ENCODE peak calls at places on chromosomes 12 and 14, in four cellular contexts. Q, L, U and F are unnamed samples.

GRCh38 chr12:125065021-125065752 is at the start of gene AACS:
- DNase-seq in Q (peak; percentile 80), L (peak; percentile 49), U (no peak), F (peak; percentile 99)

GRCh38 chr12:40375076-40375475 is 150.3 kb downstream of the LRRK2 start:
- DNase-seq in Q (peak; percentile 37), L (peak; percentile 2), U (no peak), F (no peak)

GRCh38 chr12:104596876-104597833 is 140.4 kb downstream of the CHST11 start:
- DNase-seq in Q (no peak), L (no peak), U (no peak), F (no peak)

GRCh38 chr12:84911331-84912190 is 1.0 kb downstream of the SLC6A15 start:
- DNase-seq in Q (peak; percentile 72), L (no peak), U (no peak), F (peak; percentile 77)

GRCh38 chr14:90061849-90062794 is at the start of gene KCNK13:
- DNase-seq in Q (peak; percentile 14), L (no peak), U (no peak), F (peak; percentile 74)

GRCh38 chr14:55454264-55455151 is 14.1 kb upstream of the TBPL2 start:
- DNase-seq in Q (peak; percentile 55), L (peak; percentile 16), U (no peak), F (peak; percentile 79)

GRCh38 chr12:4824415-4824814 is 85.3 kb upstream of the KCNA1 start:
- DNase-seq in Q (peak; percentile 15), L (no peak), U (no peak), F (no peak)

GRCh38 chr12:127113945-127114344 is 1153.0 kb upstream of the TMEM132C start:
- DNase-seq in Q (no peak), L (no peak), U (no peak), F (no peak)

GRCh38 chr14:92973265-92973797 is 50.4 kb downstream of the CHGA start:
- DNase-seq in Q (peak; percentile 49), L (peak; percentile 23), U (no peak), F (peak; percentile 74)

GRCh38 chr12:49294086-49294803 is 702 bp upstream of the PRPH start:
- DNase-seq in Q (no peak), L (no peak), U (no peak), F (peak; percentile 61)

GRCh38 chr12:68222336-68222735 is 3.3 kb downstream of the IL26 start:
- DNase-seq in Q (no peak), L (no peak), U (no peak), F (no peak)

GRCh38 chr12:96395236-96395635 is 5.0 kb downstream of the CDK17 start:
- DNase-seq in Q (no peak), L (peak; percentile 12), U (no peak), F (no peak)

GRCh38 chr14:68695326-68695768 is 97.5 kb downstream of the ZFP36L1 start:
- DNase-seq in Q (peak; percentile 92), L (peak; percentile 43), U (peak; percentile 80), F (no peak)

GRCh38 chr12:9925746-9926393 is 6.3 kb downstream of the CLEC2A start:
- DNase-seq in Q (peak; percentile 50), L (peak; percentile 9), U (no peak), F (peak; percentile 7)

GRCh38 chr12:41459815-41460214 is 271.7 kb downstream of the PDZRN4 start:
- DNase-seq in Q (no peak), L (no peak), U (no peak), F (no peak)

GRCh38 chr12:6230321-6231110 is 30.3 kb downstream of the CD9 start:
- DNase-seq in Q (no peak), L (peak; percentile 92), U (peak; percentile 69), F (no peak)
- TF ChIP-seq PBX3 in Q (no peak), L (no peak), U (no peak), F (no peak)

GRCh38 chr14:61218765-61219164 is 62.4 kb downstream of the TMEM30B start:
- DNase-seq in Q (no peak), L (no peak), U (no peak), F (peak; percentile 16)
- TF ChIP-seq PBX3 in Q (no peak), L (no peak), U (no peak), F (no peak)

DNA sequence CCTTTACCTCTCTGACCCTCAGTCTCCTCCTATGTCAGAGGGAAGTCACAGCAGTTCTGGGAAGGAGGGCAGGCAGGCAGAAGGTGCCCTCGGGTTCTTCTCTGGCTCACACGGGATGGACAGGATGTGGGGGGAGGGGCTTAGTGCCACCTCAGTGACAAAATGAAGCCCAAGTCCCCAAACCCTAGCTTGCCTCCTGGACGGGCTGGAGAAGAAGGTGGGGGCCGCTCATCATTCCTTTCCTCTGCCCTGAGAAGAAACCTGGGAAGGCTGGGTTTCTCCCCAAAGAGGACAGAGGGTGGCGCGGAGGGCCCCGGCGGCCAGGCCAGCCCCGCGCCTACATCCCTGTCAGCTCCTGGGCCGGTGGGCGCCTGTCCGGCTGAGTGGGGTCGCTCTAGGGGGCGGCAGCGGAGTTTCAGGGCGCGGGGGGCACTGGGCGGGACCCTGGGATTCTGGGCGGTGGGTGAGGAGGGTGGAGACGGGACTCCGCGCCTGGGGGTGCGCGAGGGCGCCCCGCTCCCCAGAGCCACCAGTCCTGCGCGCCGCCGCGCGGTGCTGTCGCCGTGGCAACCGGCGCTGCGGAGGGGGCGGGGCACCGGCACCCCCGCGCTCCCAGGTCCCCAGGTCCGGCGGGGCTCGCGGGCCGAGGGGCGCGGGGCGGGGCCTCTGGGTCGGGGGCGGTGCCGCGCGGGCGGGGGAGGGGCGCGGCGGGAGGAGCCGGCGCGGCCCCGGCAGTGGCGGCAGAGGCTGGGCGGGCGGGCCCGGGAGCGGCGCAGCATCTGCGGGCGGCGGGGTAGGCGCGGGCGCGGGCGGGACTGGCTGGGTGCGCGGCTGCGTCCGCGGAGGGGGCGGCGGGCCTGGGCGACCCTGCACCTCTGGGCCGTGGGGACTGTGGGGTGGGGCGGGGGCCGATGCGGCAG is at the start of gene TMEM121:
- DNase-seq in Q (peak; percentile 46), L (no peak), U (no peak), F (peak; percentile 93)
- TF ChIP-seq PBX3 in Q (no peak), L (no peak), U (no peak), F (no peak)

DNA sequence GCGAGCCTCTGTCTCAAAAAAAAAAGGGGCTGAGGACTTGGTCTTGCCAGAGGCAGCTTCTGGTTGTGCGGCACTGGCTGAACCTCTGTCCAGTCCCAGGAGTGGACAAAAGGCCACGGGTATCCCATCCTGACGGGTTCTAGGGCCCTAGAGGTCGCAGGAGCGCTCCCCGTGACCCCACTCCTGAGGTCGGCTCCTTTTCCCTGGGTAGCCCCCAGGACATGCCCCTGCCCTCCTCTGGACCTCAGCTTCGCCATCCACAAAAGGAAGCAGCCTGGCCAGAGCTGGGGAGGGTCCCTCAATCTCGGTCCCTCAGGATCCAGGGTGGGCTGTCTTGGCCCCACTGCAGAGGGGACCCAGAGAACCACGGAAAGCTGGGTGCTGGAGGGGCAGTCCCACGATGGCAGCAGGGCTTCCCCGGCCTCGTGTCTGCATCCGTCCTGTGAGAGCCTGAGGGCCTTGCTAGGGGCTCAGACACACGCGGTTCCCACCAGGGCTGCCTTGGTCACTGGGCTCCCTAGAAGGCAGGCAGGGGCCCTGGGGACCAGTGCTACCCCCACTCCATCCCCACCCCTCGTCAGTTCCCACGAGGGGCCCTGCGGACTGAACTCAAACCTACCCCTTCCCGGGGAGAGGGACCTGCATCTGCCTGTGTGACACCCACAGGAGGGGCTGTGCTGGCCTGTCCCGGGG is 31.1 kb downstream of the ASCL4 start:
- DNase-seq in Q (no peak), L (no peak), U (no peak), F (no peak)
- TF ChIP-seq PBX3 in Q (no peak), L (no peak), U (no peak), F (no peak)

GRCh38 chr12:99767809-99768208 is 120.3 kb downstream of the GARIN6 start:
- DNase-seq in Q (peak; percentile 46), L (no peak), U (no peak), F (no peak)
- TF ChIP-seq PBX3 in Q (no peak), L (no peak), U (no peak), F (no peak)

GRCh38 chr14:54166049-54166950 is 209.7 kb upstream of the BMP4 start:
- DNase-seq in Q (no peak), L (no peak), U (no peak), F (no peak)

GRCh38 chr14:54172114-54172513 is 215.5 kb upstream of the BMP4 start:
- DNase-seq in Q (no peak), L (no peak), U (no peak), F (no peak)

GRCh38 chr14:54168489-54168888 is 211.9 kb upstream of the BMP4 start:
- DNase-seq in Q (no peak), L (no peak), U (no peak), F (no peak)

GRCh38 chr14:54170301-54170700 is 213.7 kb upstream of the BMP4 start:
- DNase-seq in Q (no peak), L (no peak), U (no peak), F (no peak)

DNA sequence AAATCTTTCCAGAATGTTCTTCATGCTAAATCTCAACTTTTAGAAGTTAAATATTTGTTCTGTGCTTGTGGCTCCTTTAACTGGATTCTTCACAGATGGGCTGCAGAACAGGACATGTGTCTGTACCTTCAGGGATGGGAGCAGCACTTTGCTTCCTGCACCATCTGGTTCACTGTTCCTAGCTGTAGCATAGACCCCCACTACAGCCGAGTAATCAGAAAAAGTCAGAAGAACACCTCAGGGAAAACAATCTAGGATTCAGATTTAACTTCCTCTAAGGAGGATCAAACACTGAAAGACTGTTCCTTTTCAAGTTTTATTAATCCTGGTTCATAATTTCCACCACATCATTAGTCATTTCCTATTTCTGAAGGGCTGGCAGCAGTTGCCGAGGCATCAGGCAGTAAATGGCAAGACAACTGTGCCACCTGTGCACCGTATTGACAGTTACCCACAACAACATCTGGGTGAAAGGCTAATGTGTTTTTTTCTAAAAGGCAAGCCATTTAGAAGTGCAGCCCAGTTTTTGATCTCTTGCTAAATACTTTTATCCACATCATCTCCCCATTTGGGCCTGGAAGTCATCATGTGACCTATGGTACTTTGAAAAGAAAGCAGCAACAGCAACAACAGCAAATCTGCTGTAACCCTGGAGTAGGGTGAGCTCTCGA is 212.8 kb upstream of the BMP4 start:
- DNase-seq in Q (no peak), L (no peak), U (no peak), F (no peak)
- TF ChIP-seq PBX3 in Q (no peak), L (no peak), U (no peak), F (peak; percentile 61)